ENCODE peak calls at places on chromosomes 3 and 15, in seven cellular contexts. H, U, N, K, O, L and Z are unnamed samples.

GRCh38 chr15:35379972-35380371 is 166.0 kb downstream of the DPH6 start:
- DNase-seq in H (no peak), U (peak), N (peak), K (no peak), O (no peak), L (no peak), Z (no peak)

GRCh38 chr3:117297070-117297469 is 587.5 kb downstream of the TUSC7 start:
- DNase-seq in H (no peak), U (no peak), N (no peak), K (no peak), O (no peak), L (no peak), Z (no peak)

GRCh38 chr3:59812778-59813558 is 763.1 kb upstream of the CFAP20DC start:
- DNase-seq in H (no peak), U (peak), N (peak), K (no peak), O (no peak), L (no peak), Z (no peak)

GRCh38 chr15:20355256-20355868 is 186.2 kb downstream of the GOLGA6L6 start:
- DNase-seq in H (no peak), U (no peak), N (no peak), K (no peak), O (no peak), L (no peak), Z (no peak)

GRCh38 chr3:113058188-113058587 is 67.4 kb downstream of the GTPBP8 start:
- DNase-seq in H (no peak), U (peak), N (no peak), K (no peak), O (no peak), L (no peak), Z (no peak)

GRCh38 chr3:146163584-146163983 is 2.6 kb upstream of the PLOD2 start:
- DNase-seq in H (no peak), U (peak), N (no peak), K (no peak), O (no peak), L (no peak), Z (no peak)

GRCh38 chr3:6354653-6355052 is 506.3 kb upstream of the GRM7 start:
- DNase-seq in H (no peak), U (no peak), N (no peak), K (no peak), O (no peak), L (no peak), Z (no peak)

GRCh38 chr3:112751564-112751963 is 95.1 kb downstream of the CD200R1L start:
- DNase-seq in H (no peak), U (peak), N (no peak), K (no peak), O (no peak), L (no peak), Z (no peak)

GRCh38 chr3:178097576-178097975 is 438.7 kb upstream of the KCNMB2 start:
- DNase-seq in H (no peak), U (no peak), N (no peak), K (no peak), O (no peak), L (no peak), Z (no peak)